ENCODE peak calls at places on chromosomes 3 and 15, in ten cellular contexts. T, I, G, R, K, L, W, C, A and U are unnamed samples.

GRCh38 chr15:51371271-51371670 is 29.8 kb downstream of the GLDN start:
- DNase-seq in T (no peak), I (no peak), G (no peak), R (no peak), K (no peak), L (no peak), W (no peak), C (no peak), A (no peak), U (no peak)

GRCh38 chr3:54596087-54596486 is 331.8 kb downstream of the LRTM1 start:
- DNase-seq in T (no peak), I (no peak), G (no peak), R (no peak), K (no peak), L (no peak), W (no peak), C (no peak), A (no peak), U (no peak)

GRCh38 chr3:114626751-114627150 is 332.9 kb downstream of the TIGIT start:
- DNase-seq in T (no peak), I (no peak), G (no peak), R (peak; percentile 34), K (no peak), L (no peak), W (no peak), C (no peak), A (no peak), U (no peak)

GRCh38 chr3:51024765-51025681 is 350.3 kb downstream of the DOCK3 start:
- DNase-seq in T (no peak), I (no peak), G (no peak), R (no peak), K (peak; percentile 18), L (no peak), W (no peak), C (peak; percentile 67), A (no peak), U (no peak)

GRCh38 chr15:23645379-23646164 is 2.1 kb downstream of the MAGEL2 start:
- DNase-seq in T (peak; percentile 25), I (no peak), G (no peak), R (no peak), K (no peak), L (no peak), W (no peak), C (peak; percentile 35), A (no peak), U (no peak)

GRCh38 chr15:39320886-39321285 is 260.0 kb upstream of the THBS1 start:
- DNase-seq in T (no peak), I (no peak), G (no peak), R (peak; percentile 38), K (no peak), L (no peak), W (no peak), C (no peak), A (no peak), U (no peak)

GRCh38 chr3:87397210-87397609 is 120.8 kb upstream of the POU1F1 start:
- DNase-seq in T (no peak), I (no peak), G (no peak), R (peak; percentile 0), K (no peak), L (no peak), W (no peak), C (no peak), A (no peak), U (no peak)

GRCh38 chr15:52652984-52653383 is 26.2 kb downstream of the ATOSA start:
- DNase-seq in T (no peak), I (no peak), G (peak; percentile 72), R (peak; percentile 92), K (no peak), L (no peak), W (no peak), C (peak; percentile 41), A (no peak), U (no peak)

GRCh38 chr3:171883893-171884279 is 40.7 kb downstream of the TMEM212 start:
- DNase-seq in T (no peak), I (no peak), G (no peak), R (no peak), K (no peak), L (no peak), W (no peak), C (no peak), A (no peak), U (no peak)

GRCh38 chr3:171878441-171879225 is 35.5 kb downstream of the TMEM212 start:
- DNase-seq in T (no peak), I (no peak), G (peak; percentile 10), R (peak; percentile 71), K (peak; percentile 25), L (no peak), W (no peak), C (no peak), A (no peak), U (no peak)

GRCh38 chr3:171879472-171879871 is 36.3 kb downstream of the TMEM212 start:
- DNase-seq in T (no peak), I (no peak), G (no peak), R (no peak), K (no peak), L (no peak), W (no peak), C (no peak), A (no peak), U (no peak)

GRCh38 chr3:171880471-171880870 is 37.3 kb downstream of the TMEM212 start:
- DNase-seq in T (no peak), I (no peak), G (no peak), R (no peak), K (no peak), L (no peak), W (no peak), C (no peak), A (no peak), U (no peak)

DNA sequence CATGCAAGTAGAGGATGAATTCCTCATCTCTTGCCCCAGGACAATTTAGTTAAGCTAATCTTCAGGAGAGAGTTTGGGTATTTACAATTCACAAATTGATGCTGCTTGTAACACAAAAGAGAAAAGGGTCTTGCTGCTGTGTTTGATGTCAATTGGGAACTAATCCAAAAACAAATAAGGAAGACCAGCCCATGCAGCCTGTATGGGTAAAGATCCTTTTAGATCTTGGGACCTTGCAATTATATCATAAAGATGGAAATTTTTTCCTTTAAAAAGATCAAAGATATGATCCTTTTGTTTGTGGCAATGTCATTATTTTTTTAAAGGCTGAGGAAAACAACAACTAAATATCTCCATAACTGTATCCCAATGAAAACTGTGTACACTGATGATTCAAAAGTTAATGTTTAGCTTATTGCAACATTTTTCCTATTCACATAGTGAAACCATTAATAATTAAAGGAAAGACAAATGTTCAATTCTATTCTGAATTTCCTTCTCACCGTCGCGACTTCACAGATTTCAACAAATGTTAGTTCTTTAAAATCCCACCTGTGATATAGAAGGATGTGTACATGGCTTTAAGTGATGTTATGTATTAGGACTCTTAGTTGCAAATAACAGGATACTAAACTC is 40.2 kb downstream of the TMEM212 start:
- DNase-seq in T (no peak), I (no peak), G (no peak), R (no peak), K (no peak), L (no peak), W (no peak), C (no peak), A (no peak), U (no peak)
- TF ChIP-seq CTCF in T (no peak), I (no peak), G (no peak), R (no peak), K (no peak), L (no peak), W (no peak), C (no peak), A (no peak), U (no peak)

DNA sequence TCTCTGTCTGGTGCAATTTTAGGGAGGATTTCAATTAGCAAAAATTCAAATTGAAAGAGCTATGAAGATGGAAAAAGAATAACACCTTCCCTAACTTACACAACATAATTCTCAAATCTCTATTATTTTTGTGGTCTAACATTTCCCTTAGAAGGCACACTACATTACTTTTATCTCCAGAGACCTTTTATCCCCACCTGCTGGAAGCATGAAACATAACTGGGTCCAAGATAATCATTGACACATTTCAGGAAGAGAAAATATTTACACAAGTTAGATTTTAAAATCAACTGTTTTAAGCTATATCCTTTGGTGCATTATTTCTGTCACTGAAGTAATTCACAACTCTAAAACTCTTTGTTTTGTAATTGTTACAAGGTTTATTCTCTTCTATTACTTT is 779.5 kb downstream of the ROBO1 start:
- DNase-seq in T (no peak), I (no peak), G (no peak), R (peak; percentile 46), K (peak; percentile 29), L (no peak), W (no peak), C (no peak), A (no peak), U (no peak)
- TF ChIP-seq CTCF in T (peak; percentile 61), I (peak; percentile 28), G (peak; percentile 56), R (peak; percentile 54), K (peak; percentile 49), L (no peak), W (peak; percentile 24), C (peak; percentile 35), A (no peak), U (no peak)

GRCh38 chr3:71476950-71477349 is 106.6 kb downstream of the FOXP1 start:
- DNase-seq in T (no peak), I (no peak), G (no peak), R (no peak), K (no peak), L (no peak), W (no peak), C (no peak), A (no peak), U (no peak)
- TF ChIP-seq CTCF in T (no peak), I (no peak), G (no peak), R (no peak), K (no peak), L (no peak), W (peak; percentile 44), C (no peak), A (no peak), U (no peak)

GRCh38 chr3:133408366-133408765 is 8.5 kb downstream of the BFSP2 start:
- DNase-seq in T (no peak), I (no peak), G (no peak), R (peak; percentile 58), K (no peak), L (no peak), W (no peak), C (no peak), A (no peak), U (no peak)

GRCh38 chr3:133400006-133400515 is at the start of gene BFSP2:
- DNase-seq in T (no peak), I (no peak), G (no peak), R (no peak), K (no peak), L (no peak), W (no peak), C (no peak), A (peak; percentile 48), U (no peak)

GRCh38 chr3:133408961-133409360 is 9.1 kb downstream of the BFSP2 start:
- DNase-seq in T (no peak), I (no peak), G (no peak), R (peak; percentile 64), K (no peak), L (no peak), W (no peak), C (no peak), A (no peak), U (no peak)

GRCh38 chr3:133401374-133402135 is 1.7 kb downstream of the BFSP2 start:
- DNase-seq in T (no peak), I (peak; percentile 43), G (peak; percentile 43), R (peak; percentile 77), K (no peak), L (no peak), W (no peak), C (no peak), A (peak; percentile 44), U (no peak)

DNA sequence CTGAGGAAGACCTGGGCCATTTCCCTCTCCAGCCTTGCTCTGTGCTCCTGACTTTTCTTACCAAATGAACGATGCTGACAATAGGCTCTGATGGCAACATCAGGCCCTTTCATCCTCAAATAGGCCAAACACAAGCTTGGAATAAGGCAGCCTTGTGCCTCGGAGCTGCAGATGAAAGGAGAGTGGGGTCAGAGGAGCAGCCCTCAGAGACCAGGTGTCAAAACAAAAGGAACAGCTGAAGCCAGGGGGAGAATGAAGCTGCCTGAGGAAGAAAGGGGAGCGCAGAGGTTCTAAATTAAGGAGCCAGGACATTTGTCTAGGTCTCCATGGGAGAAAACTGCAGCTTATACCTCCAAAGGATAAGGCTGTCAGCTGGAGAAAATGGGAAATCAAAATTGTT is 5.1 kb downstream of the BFSP2 start:
- DNase-seq in T (no peak), I (no peak), G (no peak), R (no peak), K (no peak), L (no peak), W (no peak), C (no peak), A (no peak), U (no peak)
- TF ChIP-seq CTCF in T (no peak), I (no peak), G (no peak), R (no peak), K (no peak), L (no peak), W (no peak), C (no peak), A (no peak), U (no peak)